ENCODE peak calls at places on chromosomes 7 and 10, in six cellular contexts. A, C, Y, U, G and X are unnamed samples.

GRCh38 chr7:31102151-31102972 is 50.3 kb downstream of the ADCYAP1R1 start:
- DNase-seq in Y (no peak), G (no peak), C (no peak), A (no peak), U (no peak), X (no peak)

GRCh38 chr7:55484241-55484640 is 88.1 kb downstream of the VOPP1 start:
- DNase-seq in G (no peak), U (no peak), A (no peak), Y (no peak), C (no peak), X (no peak)

GRCh38 chr10:5961405-5962100 is 15.8 kb downstream of the IL15RA start:
- DNase-seq in G (peak; percentile 28), Y (no peak), U (no peak), A (no peak), C (no peak), X (no peak)

GRCh38 chr10:19014034-19014433 is 34.6 kb upstream of the MALRD1 start:
- DNase-seq in U (no peak), C (peak; percentile 19), Y (no peak), G (no peak), A (no peak), X (no peak)

GRCh38 chr7:910441-910861 is 34.1 kb downstream of the GET4 start:
- DNase-seq in G (no peak), C (no peak), A (no peak), U (no peak), Y (no peak), X (no peak)

GRCh38 chr10:132302421-132302820 is 5.3 kb downstream of the STK32C start:
- DNase-seq in C (no peak), G (peak; percentile 26), Y (no peak), U (no peak), A (no peak), X (no peak)

GRCh38 chr10:36725581-36726520 is 399.5 kb upstream of the ANKRD30A start:
- DNase-seq in U (peak; percentile 3), C (peak; percentile 11), A (no peak), Y (no peak), G (no peak), X (no peak)

GRCh38 chr7:129665013-129665401 is 53.5 kb downstream of the NRF1 start:
- DNase-seq in C (peak; percentile 74), A (no peak), Y (no peak), G (no peak), U (no peak), X (peak; percentile 13)

GRCh38 chr10:58291538-58292174 is 22.7 kb downstream of the CISD1 start:
- DNase-seq in C (peak; percentile 60), A (no peak), G (no peak), Y (no peak), U (peak; percentile 47), X (peak; percentile 51)

GRCh38 chr10:114685456-114685855 is 27.4 kb upstream of the ABLIM1 start:
- DNase-seq in C (no peak), G (no peak), U (no peak), Y (no peak), A (no peak), X (no peak)

GRCh38 chr7:101936612-101937231 is 119.3 kb downstream of the CUX1 start:
- DNase-seq in Y (no peak), G (no peak), A (no peak), U (no peak), C (peak; percentile 78), X (no peak)

GRCh38 chr7:153061913-153062528 is 302.5 kb downstream of the ACTR3B start:
- DNase-seq in Y (no peak), C (no peak), U (no peak), A (no peak), G (no peak), X (no peak)

GRCh38 chr7:66974986-66975590 is 20.3 kb downstream of the SBDS start:
- DNase-seq in C (no peak), U (no peak), A (no peak), G (no peak), Y (no peak), X (no peak)

GRCh38 chr7:136063337-136063666 is 86.1 kb upstream of the MTPN start:
- DNase-seq in Y (no peak), U (no peak), C (no peak), G (no peak), A (no peak), X (no peak)

GRCh38 chr10:1662361-1663025 is 74.8 kb downstream of the ADARB2 start:
- DNase-seq in G (no peak), A (no peak), U (no peak), C (no peak), Y (no peak), X (no peak)

GRCh38 chr10:75342397-75342796 is 59.2 kb downstream of the ZNF503 start:
- DNase-seq in G (no peak), C (no peak), A (no peak), Y (no peak), U (no peak), X (no peak)

GRCh38 chr10:1183033-1183396 is 126.8 kb downstream of the WDR37 start:
- DNase-seq in C (no peak), U (no peak), A (no peak), Y (peak; percentile 27), G (peak; percentile 36), X (no peak)

GRCh38 chr10:127892743-127893142 is at the start of gene CLRN3:
- DNase-seq in U (no peak), A (no peak), Y (no peak), C (peak; percentile 80), G (no peak), X (no peak)

GRCh38 chr10:36349445-36350063 is 707.5 kb upstream of the FZD8 start:
- DNase-seq in U (no peak), G (no peak), Y (no peak), A (no peak), C (no peak), X (no peak)

GRCh38 chr7:139118234-139118802 is 8.8 kb upstream of the ZC3HAV1 start:
- DNase-seq in Y (no peak), C (peak; percentile 70), G (no peak), U (no peak), A (no peak), X (no peak)

GRCh38 chr10:89466599-89467035 is 52.2 kb downstream of the IFIT5 start:
- DNase-seq in U (no peak), C (no peak), Y (no peak), A (no peak), G (no peak), X (no peak)

GRCh38 chr10:4801405-4801804 is 24.6 kb upstream of the AKR1E2 start:
- DNase-seq in Y (no peak), C (no peak), U (no peak), G (no peak), A (no peak), X (no peak)

GRCh38 chr10:78817361-78817760 is 251.4 kb upstream of the ZMIZ1 start:
- DNase-seq in C (no peak), A (no peak), G (no peak), Y (no peak), U (no peak), X (no peak)

GRCh38 chr10:70866424-70866823 is 21.9 kb downstream of the PCBD1 start:
- DNase-seq in Y (no peak), C (no peak), G (no peak), A (no peak), U (no peak), X (no peak)